ENCODE peak calls at places on chromosomes 1 and 21, in nine cellular contexts. One of them, this sample, is unnamed.

GRCh38 chr1:16012590-16013219 is 5.1 kb downstream of the HSPB7 start:
- DNase-seq in ELR: peak
- DNase-seq in HEK293T: no peak
- DNase-seq in left ventricle myocardium superior: peak
- DNase-seq in anterior cingulate cortex: no peak
- DNase-seq in pancreas: peak
- DNase-seq in fibroblast of lung: peak
- DNase-seq in AG08396: peak
- DNase-seq in breast epithelium: peak
- DNase-seq in this sample: no peak

GRCh38 chr1:109369167-109369746 is 28.5 kb downstream of the SORT1 start:
- DNase-seq in ELR: peak
- DNase-seq in HEK293T: no peak
- DNase-seq in left ventricle myocardium superior: no peak
- DNase-seq in anterior cingulate cortex: no peak
- DNase-seq in pancreas: no peak
- DNase-seq in fibroblast of lung: peak
- DNase-seq in AG08396: peak
- DNase-seq in breast epithelium: no peak
- DNase-seq in this sample: no peak

GRCh38 chr1:41496080-41497055 is 11.9 kb upstream of the EDN2 start:
- DNase-seq in ELR: peak
- DNase-seq in HEK293T: peak
- DNase-seq in left ventricle myocardium superior: peak
- DNase-seq in anterior cingulate cortex: no peak
- DNase-seq in pancreas: peak
- DNase-seq in fibroblast of lung: peak
- DNase-seq in AG08396: peak
- DNase-seq in breast epithelium: peak
- DNase-seq in this sample: peak

GRCh38 chr1:168918860-168919741 is 187.4 kb upstream of the ATP1B1 start:
- DNase-seq in ELR: no peak
- DNase-seq in HEK293T: no peak
- DNase-seq in left ventricle myocardium superior: no peak
- DNase-seq in anterior cingulate cortex: no peak
- DNase-seq in pancreas: no peak
- DNase-seq in fibroblast of lung: no peak
- DNase-seq in AG08396: no peak
- DNase-seq in breast epithelium: no peak
- DNase-seq in this sample: no peak

GRCh38 chr1:169892819-169893644 is 664 bp downstream of the SCYL3 start:
- DNase-seq in ELR: peak
- DNase-seq in HEK293T: peak
- DNase-seq in left ventricle myocardium superior: peak
- DNase-seq in anterior cingulate cortex: no peak
- DNase-seq in pancreas: no peak
- DNase-seq in fibroblast of lung: peak
- DNase-seq in AG08396: peak
- DNase-seq in breast epithelium: no peak
- DNase-seq in this sample: no peak

GRCh38 chr1:22418352-22418751 is 33.3 kb upstream of the ZBTB40 start:
- DNase-seq in ELR: no peak
- DNase-seq in HEK293T: no peak
- DNase-seq in left ventricle myocardium superior: no peak
- DNase-seq in anterior cingulate cortex: no peak
- DNase-seq in pancreas: no peak
- DNase-seq in fibroblast of lung: no peak
- DNase-seq in AG08396: no peak
- DNase-seq in breast epithelium: no peak
- DNase-seq in this sample: no peak

GRCh38 chr1:3432306-3432705 is 22.2 kb upstream of the ARHGEF16 start:
- DNase-seq in ELR: no peak
- DNase-seq in HEK293T: no peak
- DNase-seq in left ventricle myocardium superior: no peak
- DNase-seq in anterior cingulate cortex: no peak
- DNase-seq in pancreas: peak
- DNase-seq in fibroblast of lung: no peak
- DNase-seq in AG08396: no peak
- DNase-seq in breast epithelium: no peak
- DNase-seq in this sample: no peak

GRCh38 chr1:180157576-180158057 is 2.9 kb downstream of the QSOX1 start:
- DNase-seq in ELR: no peak
- DNase-seq in HEK293T: no peak
- DNase-seq in left ventricle myocardium superior: no peak
- DNase-seq in anterior cingulate cortex: no peak
- DNase-seq in pancreas: peak
- DNase-seq in fibroblast of lung: no peak
- DNase-seq in AG08396: no peak
- DNase-seq in breast epithelium: peak
- DNase-seq in this sample: no peak

GRCh38 chr21:26513212-26513611 is 59.9 kb downstream of the CYYR1 start:
- DNase-seq in ELR: peak
- DNase-seq in HEK293T: no peak
- DNase-seq in left ventricle myocardium superior: no peak
- DNase-seq in anterior cingulate cortex: no peak
- DNase-seq in pancreas: no peak
- DNase-seq in fibroblast of lung: peak
- DNase-seq in AG08396: no peak
- DNase-seq in breast epithelium: no peak
- DNase-seq in this sample: no peak

GRCh38 chr1:181548491-181548890 is 65.2 kb downstream of the CACNA1E start:
- DNase-seq in ELR: no peak
- DNase-seq in HEK293T: no peak
- DNase-seq in left ventricle myocardium superior: no peak
- DNase-seq in anterior cingulate cortex: no peak
- DNase-seq in pancreas: no peak
- DNase-seq in fibroblast of lung: peak
- DNase-seq in AG08396: no peak
- DNase-seq in breast epithelium: no peak
- DNase-seq in this sample: no peak

GRCh38 chr1:92480200-92480812 is 6.4 kb downstream of the GFI1 start:
- DNase-seq in ELR: no peak
- DNase-seq in HEK293T: no peak
- DNase-seq in left ventricle myocardium superior: no peak
- DNase-seq in anterior cingulate cortex: no peak
- DNase-seq in pancreas: peak
- DNase-seq in fibroblast of lung: no peak
- DNase-seq in AG08396: no peak
- DNase-seq in breast epithelium: no peak
- DNase-seq in this sample: no peak

GRCh38 chr1:31790641-31791091 is 25.2 kb downstream of the SPOCD1 start:
- DNase-seq in ELR: no peak
- DNase-seq in HEK293T: no peak
- DNase-seq in left ventricle myocardium superior: no peak
- DNase-seq in anterior cingulate cortex: no peak
- DNase-seq in pancreas: peak
- DNase-seq in fibroblast of lung: no peak
- DNase-seq in AG08396: no peak
- DNase-seq in breast epithelium: no peak
- DNase-seq in this sample: no peak

GRCh38 chr1:77797991-77798390 is 18.5 kb downstream of the MIGA1 start:
- DNase-seq in ELR: no peak
- DNase-seq in HEK293T: no peak
- DNase-seq in left ventricle myocardium superior: no peak
- DNase-seq in anterior cingulate cortex: no peak
- DNase-seq in pancreas: no peak
- DNase-seq in fibroblast of lung: peak
- DNase-seq in AG08396: no peak
- DNase-seq in breast epithelium: no peak
- DNase-seq in this sample: no peak

GRCh38 chr1:15371610-15372539 is 37.8 kb upstream of the EFHD2 start:
- DNase-seq in ELR: no peak
- DNase-seq in HEK293T: no peak
- DNase-seq in left ventricle myocardium superior: peak
- DNase-seq in anterior cingulate cortex: no peak
- DNase-seq in pancreas: no peak
- DNase-seq in fibroblast of lung: no peak
- DNase-seq in AG08396: no peak
- DNase-seq in breast epithelium: no peak
- DNase-seq in this sample: no peak

GRCh38 chr1:84253891-84254290 is 47.6 kb upstream of the SAMD13 start:
- DNase-seq in ELR: peak
- DNase-seq in HEK293T: no peak
- DNase-seq in left ventricle myocardium superior: peak
- DNase-seq in anterior cingulate cortex: peak
- DNase-seq in pancreas: no peak
- DNase-seq in fibroblast of lung: peak
- DNase-seq in AG08396: peak
- DNase-seq in breast epithelium: no peak
- DNase-seq in this sample: peak

GRCh38 chr1:69568435-69569280 is 936 bp downstream of the LRRC7 start:
- DNase-seq in ELR: peak
- DNase-seq in HEK293T: peak
- DNase-seq in left ventricle myocardium superior: no peak
- DNase-seq in anterior cingulate cortex: no peak
- DNase-seq in pancreas: peak
- DNase-seq in fibroblast of lung: peak
- DNase-seq in AG08396: peak
- DNase-seq in breast epithelium: no peak
- DNase-seq in this sample: no peak

GRCh38 chr1:168116327-168116799 is 20.4 kb downstream of the GPR161 start:
- DNase-seq in ELR: no peak
- DNase-seq in HEK293T: no peak
- DNase-seq in left ventricle myocardium superior: no peak
- DNase-seq in anterior cingulate cortex: no peak
- DNase-seq in pancreas: peak
- DNase-seq in fibroblast of lung: no peak
- DNase-seq in AG08396: no peak
- DNase-seq in breast epithelium: no peak
- DNase-seq in this sample: no peak

GRCh38 chr1:115373305-115373704 is 35.3 kb upstream of the NGF start:
- DNase-seq in ELR: peak
- DNase-seq in HEK293T: no peak
- DNase-seq in left ventricle myocardium superior: no peak
- DNase-seq in anterior cingulate cortex: no peak
- DNase-seq in pancreas: no peak
- DNase-seq in fibroblast of lung: peak
- DNase-seq in AG08396: peak
- DNase-seq in breast epithelium: no peak
- DNase-seq in this sample: no peak

GRCh38 chr1:197675475-197676324 is 99.6 kb downstream of the DENND1B start:
- DNase-seq in ELR: peak
- DNase-seq in HEK293T: no peak
- DNase-seq in left ventricle myocardium superior: peak
- DNase-seq in anterior cingulate cortex: no peak
- DNase-seq in pancreas: no peak
- DNase-seq in fibroblast of lung: peak
- DNase-seq in AG08396: no peak
- DNase-seq in breast epithelium: no peak
- DNase-seq in this sample: no peak

GRCh38 chr21:26153758-26154157 is 16.8 kb downstream of the APP start:
- DNase-seq in ELR: no peak
- DNase-seq in HEK293T: no peak
- DNase-seq in left ventricle myocardium superior: no peak
- DNase-seq in anterior cingulate cortex: no peak
- DNase-seq in pancreas: no peak
- DNase-seq in fibroblast of lung: peak
- DNase-seq in AG08396: peak
- DNase-seq in breast epithelium: no peak
- DNase-seq in this sample: peak

GRCh38 chr1:43660355-43660754 is 10.4 kb downstream of the KDM4A start:
- DNase-seq in ELR: no peak
- DNase-seq in HEK293T: no peak
- DNase-seq in left ventricle myocardium superior: no peak
- DNase-seq in anterior cingulate cortex: no peak
- DNase-seq in pancreas: no peak
- DNase-seq in fibroblast of lung: no peak
- DNase-seq in AG08396: no peak
- DNase-seq in breast epithelium: no peak
- DNase-seq in this sample: no peak

GRCh38 chr21:42641311-42642218 is 11.9 kb upstream of the PDE9A start:
- DNase-seq in ELR: no peak
- DNase-seq in HEK293T: no peak
- DNase-seq in left ventricle myocardium superior: peak
- DNase-seq in anterior cingulate cortex: no peak
- DNase-seq in pancreas: no peak
- DNase-seq in fibroblast of lung: peak
- DNase-seq in AG08396: no peak
- DNase-seq in breast epithelium: no peak
- DNase-seq in this sample: no peak

GRCh38 chr1:82979593-82980230 is 1019.2 kb downstream of the TTLL7 start:
- DNase-seq in ELR: no peak
- DNase-seq in HEK293T: no peak
- DNase-seq in left ventricle myocardium superior: no peak
- DNase-seq in anterior cingulate cortex: no peak
- DNase-seq in pancreas: no peak
- DNase-seq in fibroblast of lung: no peak
- DNase-seq in AG08396: no peak
- DNase-seq in breast epithelium: no peak
- DNase-seq in this sample: no peak

GRCh38 chr1:36352910-36353878 is 29.7 kb upstream of the EVA1B start:
- DNase-seq in ELR: peak
- DNase-seq in HEK293T: no peak
- DNase-seq in left ventricle myocardium superior: no peak
- DNase-seq in anterior cingulate cortex: no peak
- DNase-seq in pancreas: no peak
- DNase-seq in fibroblast of lung: peak
- DNase-seq in AG08396: peak
- DNase-seq in breast epithelium: no peak
- DNase-seq in this sample: peak

GRCh38 chr1:209349372-209350324 is 233.9 kb upstream of the CAMK1G start:
- DNase-seq in ELR: peak
- DNase-seq in HEK293T: no peak
- DNase-seq in left ventricle myocardium superior: no peak
- DNase-seq in anterior cingulate cortex: no peak
- DNase-seq in pancreas: no peak
- DNase-seq in fibroblast of lung: peak
- DNase-seq in AG08396: no peak
- DNase-seq in breast epithelium: no peak
- DNase-seq in this sample: no peak

GRCh38 chr1:71667224-71667623 is 586.4 kb upstream of the ZRANB2 start:
- DNase-seq in ELR: no peak
- DNase-seq in HEK293T: peak
- DNase-seq in left ventricle myocardium superior: no peak
- DNase-seq in anterior cingulate cortex: no peak
- DNase-seq in pancreas: no peak
- DNase-seq in fibroblast of lung: peak
- DNase-seq in AG08396: no peak
- DNase-seq in breast epithelium: no peak
- DNase-seq in this sample: no peak

GRCh38 chr1:153550827-153551512 is 1.9 kb upstream of the S100A3 start:
- DNase-seq in ELR: no peak
- DNase-seq in HEK293T: no peak
- DNase-seq in left ventricle myocardium superior: peak
- DNase-seq in anterior cingulate cortex: no peak
- DNase-seq in pancreas: no peak
- DNase-seq in fibroblast of lung: no peak
- DNase-seq in AG08396: no peak
- DNase-seq in breast epithelium: no peak
- DNase-seq in this sample: no peak

GRCh38 chr1:206921772-206922265 is at the start of gene FCMR:
- DNase-seq in ELR: no peak
- DNase-seq in HEK293T: no peak
- DNase-seq in left ventricle myocardium superior: no peak
- DNase-seq in anterior cingulate cortex: no peak
- DNase-seq in pancreas: no peak
- DNase-seq in fibroblast of lung: no peak
- DNase-seq in AG08396: no peak
- DNase-seq in breast epithelium: no peak
- DNase-seq in this sample: no peak

GRCh38 chr1:160437432-160438319 is 37.3 kb downstream of the VANGL2 start:
- DNase-seq in ELR: no peak
- DNase-seq in HEK293T: no peak
- DNase-seq in left ventricle myocardium superior: no peak
- DNase-seq in anterior cingulate cortex: no peak
- DNase-seq in pancreas: no peak
- DNase-seq in fibroblast of lung: no peak
- DNase-seq in AG08396: no peak
- DNase-seq in breast epithelium: no peak
- DNase-seq in this sample: no peak

GRCh38 chr1:150568567-150568966 is 10.8 kb downstream of the MCL1 start:
- DNase-seq in ELR: no peak
- DNase-seq in HEK293T: peak
- DNase-seq in left ventricle myocardium superior: no peak
- DNase-seq in anterior cingulate cortex: no peak
- DNase-seq in pancreas: no peak
- DNase-seq in fibroblast of lung: no peak
- DNase-seq in AG08396: no peak
- DNase-seq in breast epithelium: no peak
- DNase-seq in this sample: no peak

GRCh38 chr1:179935909-179936496 is 18.6 kb upstream of the CEP350 start:
- DNase-seq in ELR: no peak
- DNase-seq in HEK293T: no peak
- DNase-seq in left ventricle myocardium superior: no peak
- DNase-seq in anterior cingulate cortex: no peak
- DNase-seq in pancreas: no peak
- DNase-seq in fibroblast of lung: no peak
- DNase-seq in AG08396: no peak
- DNase-seq in breast epithelium: no peak
- DNase-seq in this sample: no peak